ENCODE peak calls at places on chromosomes 4 and X, in nine cellular contexts. S is skeletal muscle cell; U is naive thymus-derived CD8-positive, alpha-beta T cell; G is stimulated activated CD8-positive, alpha-beta memory T cell treated with anti-CD3 and anti-CD28 coated beads, Interleukin-2, amount 100 ng/mL, for 1 hour; I is central memory CD8-positive, alpha-beta T cell; Z is T-helper 17 cell; X is A549; R is GM13977; K is T-helper 2 cell. P is an unnamed sample.
A peak's percentile ranks its signal among the peaks of the same experiment; 100 is the strongest.

GRCh38 chrX:74537011-74537390 is 77.4 kb downstream of the RLIM start:
- DNase-seq in S (no peak), U (no peak), G (no peak), I (no peak), Z (no peak), X (no peak), R (no peak), K (no peak), P (no peak)

GRCh38 chr4:82561745-82562552 is at the start of gene TMEM150C:
- DNase-seq in S (no peak), U (no peak), G (no peak), I (no peak), Z (no peak), X (peak; percentile 45), R (no peak), K (no peak), P (no peak)

GRCh38 chr4:2007804-2008670 is 737 bp downstream of the NELFA start:
- DNase-seq in S (no peak), U (no peak), G (no peak), I (no peak), Z (no peak), X (no peak), R (peak; percentile 40), K (no peak), P (no peak)

GRCh38 chr4:184215709-184216328 is 1.9 kb downstream of the ENPP6 start:
- DNase-seq in S (no peak), U (no peak), G (no peak), I (no peak), Z (no peak), X (no peak), R (no peak), K (no peak), P (no peak)

GRCh38 chr4:8297691-8298485 is 28.3 kb downstream of the HTRA3 start:
- DNase-seq in S (no peak), U (no peak), G (no peak), I (no peak), Z (no peak), X (no peak), R (no peak), K (no peak), P (no peak)

GRCh38 chr4:37441231-37442061 is 196.9 kb downstream of the NWD2 start:
- DNase-seq in S (no peak), U (no peak), G (no peak), I (no peak), Z (no peak), X (no peak), R (no peak), K (no peak), P (no peak)

GRCh38 chr4:111943796-111944203 is 201.5 kb upstream of the FAM241A start:
- DNase-seq in S (no peak), U (no peak), G (no peak), I (no peak), Z (no peak), X (peak; percentile 23), R (peak; percentile 40), K (no peak), P (no peak)

GRCh38 chrX:129593137-129593536 is 53.1 kb downstream of the OCRL start:
- DNase-seq in S (peak; percentile 23), U (no peak), G (no peak), I (no peak), Z (no peak), X (no peak), R (no peak), K (no peak), P (no peak)

GRCh38 chr4:73275318-73275654 is 16.7 kb upstream of the ANKRD17 start:
- DNase-seq in S (no peak), U (no peak), G (no peak), I (no peak), Z (no peak), X (no peak), R (no peak), K (no peak), P (no peak)

GRCh38 chr4:114558446-114559020 is 40.1 kb upstream of the UGT8 start:
- DNase-seq in S (no peak), U (no peak), G (no peak), I (no peak), Z (no peak), X (no peak), R (no peak), K (no peak), P (no peak)

GRCh38 chrX:31213941-31214340 is 142.1 kb upstream of the FTHL17 start:
- DNase-seq in S (no peak), U (no peak), G (no peak), I (no peak), Z (no peak), X (no peak), R (peak; percentile 28), K (no peak), P (no peak)

GRCh38 chr4:119039779-119040178 is 95.9 kb upstream of the MYOZ2 start:
- DNase-seq in S (no peak), U (no peak), G (no peak), I (no peak), Z (no peak), X (no peak), R (no peak), K (no peak), P (no peak)

GRCh38 chr4:184313710-184314659 is 96.3 kb upstream of the ENPP6 start:
- DNase-seq in S (no peak), U (no peak), G (no peak), I (no peak), Z (no peak), X (no peak), R (peak; percentile 77), K (no peak), P (no peak)

GRCh38 chrX:113759422-113759821 is 824.5 kb upstream of the HTR2C start:
- DNase-seq in S (no peak), U (no peak), G (no peak), I (no peak), Z (no peak), X (no peak), R (no peak), K (no peak), P (no peak)

GRCh38 chrX:21479695-21480280 is 105.6 kb downstream of the CNKSR2 start:
- DNase-seq in S (no peak), U (peak; percentile 55), G (no peak), I (no peak), Z (no peak), X (peak; percentile 6), R (peak; percentile 23), K (no peak), P (no peak)

GRCh38 chr4:38189445-38189844 is 229.2 kb downstream of the PTTG2 start:
- DNase-seq in S (peak; percentile 84), U (no peak), G (no peak), I (no peak), Z (no peak), X (peak; percentile 13), R (no peak), K (no peak), P (no peak)

GRCh38 chr4:139633661-139634060 is 32.0 kb upstream of the MGST2 start:
- DNase-seq in S (no peak), U (no peak), G (no peak), I (no peak), Z (no peak), X (peak; percentile 17), R (no peak), K (no peak), P (no peak)

GRCh38 chrX:2583194-2584162 is 82.7 kb upstream of the DHRSX start:
- DNase-seq in S (no peak), U (no peak), G (no peak), I (no peak), Z (no peak), X (no peak), R (peak; percentile 40), K (no peak), P (no peak)

GRCh38 chr4:77854431-77855111 is 8.1 kb upstream of the MRPL1 start:
- DNase-seq in S (no peak), U (peak; percentile 79), G (no peak), I (no peak), Z (no peak), X (no peak), R (no peak), K (peak; percentile 16), P (peak; percentile 74)

P was measured in CD4-positive, alpha-beta memory T cell.